ENCODE peak calls at places on chromosomes 5 and 9, in four cellular contexts. B is WTC11, Q is SK-N-SH, C is HepG2. V is an unnamed sample.

GRCh38 chr5:56175465-56175864 is 57.7 kb downstream of the ANKRD55 start:
- DNase-seq in B (no peak), Q (no peak), C (no peak), V (no peak)

GRCh38 chr9:5438301-5439162 is 807 bp upstream of the PLGRKT start:
- DNase-seq in B (no peak), Q (no peak), C (no peak), V (no peak)

GRCh38 chr5:61401726-61402125 is 69.7 kb downstream of the ZSWIM6 start:
- DNase-seq in B (no peak), Q (no peak), C (no peak), V (no peak)

GRCh38 chr5:61346511-61346910 is 14.5 kb downstream of the ZSWIM6 start:
- DNase-seq in B (no peak), Q (no peak), C (no peak), V (no peak)

GRCh38 chr9:71642043-71642442 is 126.3 kb downstream of the CEMIP2 start:
- DNase-seq in B (no peak), Q (no peak), C (no peak), V (no peak)

GRCh38 chr9:26175264-26175663 is 497.0 kb upstream of the TUSC1 start:
- DNase-seq in B (no peak), Q (no peak), C (no peak), V (no peak)

GRCh38 chr5:143229896-143230675 is 173.4 kb downstream of the NR3C1 start:
- DNase-seq in B (no peak), Q (no peak), C (peak; percentile 37), V (no peak)

GRCh38 chr5:170633235-170634041 is 129.6 kb downstream of the KCNIP1 start:
- DNase-seq in B (peak; percentile 28), Q (peak; percentile 88), C (peak; percentile 27), V (peak; percentile 76)

GRCh38 chr9:127139775-127140174 is 17.3 kb upstream of the ANGPTL2 start:
- DNase-seq in B (no peak), Q (no peak), C (no peak), V (no peak)

GRCh38 chr5:111676496-111676895 is 80.5 kb downstream of the NREP start:
- DNase-seq in B (no peak), Q (no peak), C (no peak), V (no peak)

GRCh38 chr9:108603141-108603540 is 252.6 kb downstream of the ACTL7B start:
- DNase-seq in B (no peak), Q (no peak), C (no peak), V (no peak)

GRCh38 chr5:172659909-172660628 is 19.0 kb downstream of the NEURL1B start:
- DNase-seq in B (peak; percentile 30), Q (peak; percentile 75), C (peak; percentile 95), V (no peak)

GRCh38 chr9:34279431-34279830 is 49.6 kb downstream of the KIF24 start:
- DNase-seq in B (no peak), Q (peak; percentile 39), C (no peak), V (no peak)

GRCh38 chr5:2658421-2658820 is 93.1 kb downstream of the IRX2 start:
- DNase-seq in B (no peak), Q (no peak), C (no peak), V (no peak)

GRCh38 chr9:15211160-15211993 is 95.6 kb downstream of the TTC39B start:
- DNase-seq in B (peak; percentile 57), Q (peak; percentile 57), C (peak; percentile 70), V (peak; percentile 28)

GRCh38 chr5:181028032-181028819 is 11.8 kb upstream of the BTNL9 start:
- DNase-seq in B (peak; percentile 74), Q (no peak), C (no peak), V (peak; percentile 80)

GRCh38 chr5:169668732-169669131 is 31.7 kb downstream of the DOCK2 start:
- DNase-seq in B (no peak), Q (peak; percentile 75), C (no peak), V (no peak)

GRCh38 chr5:36270175-36270574 is 28.4 kb upstream of the NADK2 start:
- DNase-seq in B (no peak), Q (no peak), C (no peak), V (no peak)

GRCh38 chr9:137872296-137872695 is 5.3 kb upstream of the CACNA1B start:
- DNase-seq in B (no peak), Q (no peak), C (no peak), V (no peak)

GRCh38 chr9:109108318-109108717 is 11.4 kb downstream of the TMEM245 start:
- DNase-seq in B (no peak), Q (no peak), C (no peak), V (no peak)

GRCh38 chr9:87386490-87386889 is 111.2 kb upstream of the DAPK1 start:
- DNase-seq in B (no peak), Q (no peak), C (peak; percentile 33), V (peak; percentile 10)

GRCh38 chr9:7656648-7657047 is 142.9 kb downstream of the DMAC1 start:
- DNase-seq in B (no peak), Q (no peak), C (peak; percentile 8), V (no peak)

GRCh38 chr5:56166671-56167070 is 66.5 kb downstream of the ANKRD55 start:
- DNase-seq in B (no peak), Q (no peak), C (no peak), V (no peak)

GRCh38 chr9:893843-894420 is 52.4 kb downstream of the DMRT1 start:
- DNase-seq in B (peak; percentile 64), Q (peak; percentile 56), C (peak; percentile 56), V (peak; percentile 49)

GRCh38 chr5:43631182-43631910 is 28.4 kb downstream of the NNT start:
- DNase-seq in B (peak; percentile 40), Q (peak; percentile 48), C (peak; percentile 71), V (peak; percentile 75)

GRCh38 chr5:139389701-139390638 is at the start of gene MZB1:
- DNase-seq in B (no peak), Q (no peak), C (no peak), V (no peak)

GRCh38 chr5:160097981-160098380 is 21.3 kb downstream of the PWWP2A start:
- DNase-seq in B (no peak), Q (no peak), C (no peak), V (no peak)

GRCh38 chr9:5869315-5870019 is 21.2 kb upstream of the MLANA start:
- DNase-seq in B (peak; percentile 63), Q (no peak), C (peak; percentile 34), V (peak; percentile 76)

DNA sequence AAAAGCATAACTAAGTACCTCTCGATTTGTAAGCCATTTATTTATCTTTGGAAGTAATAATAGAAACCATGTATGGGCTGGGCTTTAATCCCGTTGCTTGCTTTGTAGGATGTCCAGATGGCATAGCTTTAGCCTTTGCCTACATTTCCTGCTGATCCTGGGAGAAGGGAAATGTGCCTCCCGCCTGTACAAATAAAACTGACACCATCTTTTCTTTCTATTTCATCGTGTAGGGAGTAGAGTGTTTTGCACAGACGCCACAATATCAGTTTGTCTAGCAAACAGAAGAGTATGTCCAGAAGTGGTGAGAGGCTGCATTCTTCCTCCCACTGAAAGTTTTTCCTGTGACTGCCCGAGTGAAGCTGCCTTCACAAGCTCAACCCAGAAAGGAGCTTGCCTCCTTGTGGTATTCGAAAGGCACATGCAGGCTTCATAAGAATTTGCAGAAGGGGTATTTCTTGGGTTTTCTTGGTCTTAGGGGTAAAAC is 24.7 kb upstream of the TJP2 start:
- DNase-seq in B (no peak), Q (no peak), C (no peak), V (no peak)
- TF ChIP-seq FOXJ3 in B (no peak), Q (no peak), C (no peak), V (no peak)

GRCh38 chr9:93479726-93480125 is 26.3 kb upstream of the FAM120AOS start:
- DNase-seq in B (no peak), Q (no peak), C (no peak), V (no peak)

GRCh38 chr9:93477397-93477796 is 24.0 kb upstream of the FAM120AOS start:
- DNase-seq in B (no peak), Q (no peak), C (no peak), V (no peak)

GRCh38 chr9:93483497-93483896 is 30.1 kb upstream of the FAM120AOS start:
- DNase-seq in B (no peak), Q (no peak), C (no peak), V (no peak)

GRCh38 chr9:93480262-93480661 is 26.9 kb upstream of the FAM120AOS start:
- DNase-seq in B (no peak), Q (peak; percentile 47), C (no peak), V (no peak)

DNA sequence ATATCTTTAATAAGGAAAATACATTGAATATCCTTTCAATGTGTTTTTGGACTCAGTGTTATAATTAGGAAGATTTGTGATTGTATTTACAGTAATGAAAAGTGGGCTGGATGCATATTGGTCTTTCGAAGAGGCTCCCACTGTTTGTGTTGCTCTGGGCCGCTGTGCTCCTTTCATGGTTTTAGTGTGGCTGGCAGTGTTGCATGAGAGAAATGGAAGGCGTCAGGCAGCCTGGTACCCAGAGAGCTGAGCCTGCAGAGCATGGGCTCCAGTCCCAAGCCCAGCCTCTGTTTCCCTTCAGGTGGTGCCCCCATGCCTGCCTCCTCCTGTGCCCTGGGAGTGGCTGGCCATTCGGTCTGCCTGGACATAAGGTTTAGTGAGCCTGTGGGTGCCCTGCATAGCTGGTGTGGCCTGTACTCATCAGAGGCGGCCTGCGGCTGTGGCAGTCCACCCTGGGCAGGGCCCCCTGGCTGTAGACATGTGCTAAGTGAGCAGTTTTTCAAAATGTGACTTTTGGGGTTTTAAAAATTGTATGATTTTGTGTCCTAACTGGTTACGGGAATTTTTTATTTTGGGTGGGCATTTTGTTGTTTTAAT is 27.4 kb upstream of the FAM120AOS start:
- DNase-seq in B (no peak), Q (peak; percentile 39), C (no peak), V (no peak)
- TF ChIP-seq CTCF in B (no peak), Q (no peak), C (no peak), V (no peak)

DNA sequence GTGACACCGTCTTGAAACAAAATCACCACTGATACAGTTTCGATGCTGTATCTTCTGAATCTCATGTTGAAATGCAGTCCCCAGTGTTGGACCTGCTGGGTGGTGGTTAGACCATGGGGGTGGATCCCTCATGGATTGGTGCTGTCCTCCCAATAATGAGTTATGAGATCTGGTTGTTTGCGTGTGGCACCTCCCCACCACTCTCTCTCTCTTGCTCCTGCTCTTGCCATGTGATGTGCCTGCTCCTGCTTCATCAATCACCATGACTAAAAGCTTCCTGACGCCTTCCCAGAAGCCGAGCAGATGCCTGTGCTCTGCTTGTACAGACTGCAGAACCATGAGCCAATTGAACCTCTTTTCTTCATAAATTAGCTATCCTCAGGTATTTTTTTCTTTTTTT is 15.2 kb upstream of the C5orf15 start:
- DNase-seq in B (no peak), Q (no peak), C (no peak), V (no peak)
- TF ChIP-seq FOXJ3 in B (no peak), Q (no peak), C (no peak), V (no peak)

GRCh38 chr5:13278148-13278547 is 666.3 kb downstream of the DNAH5 start:
- DNase-seq in B (no peak), Q (peak; percentile 4), C (no peak), V (no peak)
- TF ChIP-seq CTCF in B (no peak), Q (peak; percentile 68), C (no peak), V (peak; percentile 31)

GRCh38 chr5:81095835-81096234 is 135.7 kb downstream of the RASGRF2 start:
- DNase-seq in B (no peak), Q (no peak), C (no peak), V (no peak)

GRCh38 chr5:81093536-81094196 is 133.5 kb downstream of the RASGRF2 start:
- DNase-seq in B (no peak), Q (no peak), C (no peak), V (no peak)

DNA sequence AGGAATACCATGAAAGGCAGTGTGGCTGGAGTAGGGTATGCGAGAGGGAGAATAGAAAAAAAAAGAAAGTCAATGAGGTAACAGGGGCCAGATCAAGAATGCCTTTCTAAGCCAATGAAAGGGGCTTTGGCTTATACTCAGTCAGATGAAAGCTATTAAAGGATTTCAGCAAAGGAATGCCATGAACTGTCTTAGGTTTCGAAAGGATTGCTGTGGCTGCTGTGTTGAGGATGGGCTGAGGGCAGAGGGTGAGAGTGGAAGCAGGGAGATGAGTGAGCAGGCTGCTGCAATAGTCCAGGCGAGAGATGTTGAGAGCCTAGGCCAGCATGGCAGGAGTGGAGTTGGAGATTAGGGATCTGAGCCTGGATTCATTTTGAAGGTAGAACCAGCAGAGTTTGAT is 135.4 kb upstream of the CKMT2 start:
- DNase-seq in B (no peak), Q (no peak), C (no peak), V (no peak)
- TF ChIP-seq FOXJ3 in B (no peak), Q (no peak), C (no peak), V (no peak)

V was measured in K562.